ENCODE peak calls at places on chromosome 12, in nine cellular contexts. G is colonic mucosa, I is lung, C is heart left ventricle, S is endothelial cell of umbilical vein, T is bronchial epithelial cell, J is adrenal gland, D is endodermal cell, Q is body of pancreas. X is an unnamed sample.
A peak's percentile ranks its signal among the peaks of the same experiment; 100 is the strongest.

GRCh38 chr12:9049520-9050133 is 60.3 kb downstream of the KLRG1 start:
- DNase-seq in J (no peak), D (no peak), T (peak; percentile 58), Q (no peak), S (peak; percentile 62), G (no peak), C (no peak), I (no peak), X (peak; percentile 58)

GRCh38 chr12:110760204-110760609 is 17.5 kb upstream of the PPP1CC start:
- DNase-seq in I (no peak), D (no peak), Q (no peak), C (no peak), S (no peak), G (no peak), J (peak; percentile 70), T (no peak), X (no peak)

GRCh38 chr12:89556976-89557375 is 31.1 kb upstream of the POC1B start:
- DNase-seq in D (no peak), Q (no peak), G (no peak), I (no peak), S (peak; percentile 35), J (no peak), T (no peak), C (no peak), X (no peak)

GRCh38 chr12:120065472-120065871 is 51.1 kb downstream of the RAB35 start:
- DNase-seq in G (no peak), S (no peak), T (no peak), Q (no peak), J (no peak), D (no peak), C (no peak), I (no peak), X (no peak)

GRCh38 chr12:27488479-27488878 is 35.5 kb upstream of the PPFIBP1 start:
- DNase-seq in G (no peak), D (no peak), I (no peak), S (peak; percentile 32), T (no peak), Q (no peak), J (no peak), C (no peak), X (no peak)

GRCh38 chr12:40183745-40184144 is 41.1 kb upstream of the LRRK2 start:
- DNase-seq in C (no peak), Q (no peak), T (no peak), S (no peak), G (no peak), D (no peak), J (no peak), I (no peak), X (no peak)

GRCh38 chr12:127559349-127560040 is 707.5 kb upstream of the TMEM132C start:
- DNase-seq in Q (peak; percentile 22), G (peak; percentile 31), D (peak; percentile 92), I (no peak), T (peak; percentile 83), J (peak; percentile 31), S (peak; percentile 1), C (peak; percentile 60), X (peak; percentile 82)

GRCh38 chr12:111597731-111598636 is 1.1 kb downstream of the ATXN2 start:
- DNase-seq in C (peak; percentile 77), S (peak; percentile 31), I (peak; percentile 51), T (no peak), D (peak; percentile 82), Q (peak; percentile 46), G (peak; percentile 69), J (peak; percentile 47), X (peak; percentile 35)

GRCh38 chr12:57142121-57142520 is 5.3 kb downstream of the LRP1-AS start:
- DNase-seq in G (no peak), D (no peak), T (no peak), Q (no peak), S (no peak), I (no peak), J (no peak), C (no peak), X (no peak)

GRCh38 chr12:24025153-24025798 is 75.8 kb upstream of the SOX5 start:
- DNase-seq in C (no peak), G (no peak), J (no peak), T (peak; percentile 21), D (no peak), S (no peak), I (no peak), Q (no peak), X (peak; percentile 14)

GRCh38 chr12:51132693-51133092 is 40.2 kb downstream of the TFCP2 start:
- DNase-seq in J (no peak), S (no peak), G (no peak), Q (no peak), T (peak; percentile 4), C (no peak), I (no peak), D (no peak), X (peak; percentile 2)

GRCh38 chr12:105330283-105330937 is at the start of gene C12orf75:
- DNase-seq in T (peak; percentile 42), I (peak; percentile 55), S (peak; percentile 71), Q (peak; percentile 65), D (peak; percentile 97), C (peak; percentile 87), G (peak; percentile 92), J (peak; percentile 61), X (peak; percentile 66)

GRCh38 chr12:31353730-31354708 is 28.1 kb upstream of the SINHCAF start:
- DNase-seq in I (no peak), Q (no peak), S (no peak), T (no peak), J (peak; percentile 26), D (no peak), C (no peak), G (peak; percentile 30), X (no peak)

GRCh38 chr12:5568325-5568981 is 136.5 kb downstream of the NTF3 start:
- DNase-seq in C (no peak), S (no peak), J (no peak), I (no peak), Q (no peak), T (peak; percentile 74), G (no peak), D (peak; percentile 63), X (peak; percentile 1)

GRCh38 chr12:5562581-5562980 is 130.7 kb downstream of the NTF3 start:
- DNase-seq in T (no peak), S (no peak), J (no peak), C (no peak), Q (no peak), D (peak; percentile 26), I (no peak), G (no peak), X (no peak)

GRCh38 chr12:5571115-5571514 is 139.2 kb downstream of the NTF3 start:
- DNase-seq in T (no peak), D (no peak), Q (no peak), J (no peak), G (no peak), I (no peak), S (no peak), C (no peak), X (no peak)

GRCh38 chr12:5565933-5566632 is 134.2 kb downstream of the NTF3 start:
- DNase-seq in C (no peak), T (no peak), G (no peak), S (no peak), J (no peak), I (no peak), Q (no peak), D (no peak), X (no peak)

DNA sequence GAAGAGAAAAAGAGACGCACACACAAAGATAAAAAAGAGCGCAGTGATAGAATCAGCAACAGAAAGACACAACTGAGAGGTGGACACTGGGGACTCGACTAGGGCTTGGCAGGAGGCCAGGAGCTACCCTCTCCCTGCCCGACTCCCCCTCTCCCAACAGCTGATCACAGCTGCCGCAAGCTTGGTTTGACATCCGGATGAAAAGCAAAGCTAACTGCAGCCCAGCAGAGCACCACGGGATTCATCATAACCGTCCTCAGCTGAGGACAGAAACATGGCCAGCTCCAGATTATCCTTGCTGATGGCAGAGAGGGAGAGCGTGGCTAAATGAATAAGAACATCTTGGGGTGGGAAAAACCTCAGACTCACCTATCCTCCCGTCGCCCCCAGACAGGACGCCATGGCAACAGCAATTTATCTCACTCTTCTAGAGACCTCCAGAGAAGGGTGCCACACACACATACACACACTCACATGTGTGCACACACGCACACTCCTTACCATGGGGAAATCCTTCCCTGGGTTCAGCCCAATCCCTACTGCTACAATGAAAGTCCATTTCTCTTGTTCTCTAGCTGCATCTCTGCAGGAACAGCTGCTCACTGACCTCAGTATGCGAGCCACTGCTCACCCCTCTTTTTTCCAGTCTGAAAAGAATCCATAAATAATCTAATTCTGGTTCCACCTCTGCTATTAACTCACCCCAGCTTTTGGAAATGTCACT is 135.3 kb downstream of the NTF3 start:
- DNase-seq in G (no peak), D (no peak), T (no peak), I (no peak), J (no peak), C (peak; percentile 82), Q (no peak), S (no peak), X (no peak)
- H3K4me3 ChIP-seq in G (no peak overlapping the region), D (no peak overlapping the region), T (no peak overlapping the region), I (no peak overlapping the region), J (no peak overlapping the region), C (no peak overlapping the region), Q (no peak overlapping the region), S (no peak overlapping the region), X (no peak overlapping the region)

GRCh38 chr12:12273291-12273957 is 6.6 kb upstream of the LRP6 start:
- DNase-seq in I (no peak), Q (no peak), G (no peak), C (no peak), D (no peak), T (no peak), S (no peak), J (no peak), X (no peak)
- TF ChIP-seq CTCF in I (no peak), Q (no peak), G (no peak), C (no peak), D (no peak), T (no peak), S (no peak), J (no peak), X (no peak)

DNA sequence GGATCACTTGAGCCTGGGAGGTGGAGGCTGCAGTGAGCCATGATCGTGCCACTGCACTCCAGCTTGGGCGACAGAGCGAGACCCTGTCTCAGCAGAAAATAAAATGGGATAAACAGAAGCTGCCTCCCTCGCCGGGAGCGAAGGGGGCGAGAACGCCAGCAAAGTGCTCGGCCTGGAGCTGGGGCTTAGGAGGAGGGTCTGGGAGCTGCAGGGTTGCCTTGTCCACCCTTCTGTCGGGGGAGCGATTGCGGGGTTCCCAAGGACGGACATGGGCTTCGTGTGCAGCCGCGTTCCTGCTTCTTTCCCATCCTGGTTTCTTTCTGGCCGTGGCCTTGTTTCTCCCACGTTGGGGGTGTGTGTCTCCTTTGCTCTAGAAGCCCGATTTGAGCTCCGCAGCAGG is 27.9 kb upstream of the MLXIP start:
- DNase-seq in I (no peak), D (peak; percentile 36), J (no peak), Q (no peak), T (no peak), G (no peak), C (no peak), S (no peak), X (no peak)
- H3K4me3 ChIP-seq in I (no peak overlapping the region), D (no peak overlapping the region), J (no peak overlapping the region), Q (no peak overlapping the region), T (no peak overlapping the region), G (no peak overlapping the region), C (no peak overlapping the region), S (no peak overlapping the region), X (no peak overlapping the region)

DNA sequence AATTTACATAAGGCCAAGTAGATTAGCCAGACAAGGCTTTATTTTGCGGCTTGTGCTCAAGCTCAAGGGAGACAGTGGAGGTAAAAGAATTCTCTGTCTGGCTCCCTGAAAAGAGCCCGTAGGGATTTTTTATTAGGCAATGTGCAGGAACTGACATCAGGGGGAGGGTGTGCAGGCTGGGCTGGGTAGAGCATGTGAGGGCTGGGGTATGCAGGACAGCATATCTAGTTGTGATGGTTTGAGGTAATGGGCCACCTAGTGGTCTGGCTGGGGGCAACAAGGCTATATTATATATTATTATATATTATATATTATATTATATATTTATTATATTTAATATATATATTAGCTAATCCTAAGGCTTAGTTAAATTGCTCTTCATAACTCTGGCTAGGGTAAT is 102.1 kb downstream of the TMEM117 start:
- DNase-seq in Q (no peak), C (no peak), S (peak; percentile 4), I (no peak), T (peak; percentile 7), G (no peak), J (no peak), D (peak; percentile 54), X (peak; percentile 29)
- TF ChIP-seq CTCF in Q (no peak), C (no peak), S (peak; percentile 54), I (no peak), T (peak; percentile 13), G (no peak), J (peak; percentile 16), D (peak; percentile 66), X (no peak)

X was measured in epithelial cell of esophagus.